ENCODE peak calls at places on chromosome 17, in five cellular contexts. One of them, this sample, is unnamed.

GRCh38 chr17:34133350-34133749 is 121.7 kb upstream of the CCL2 start:
- DNase-seq in B cell: no peak
- DNase-seq in AG04450: no peak
- DNase-seq in A549: no peak
- DNase-seq in fibroblast of the aortic adventitia: no peak
- DNase-seq in this sample: no peak

GRCh38 chr17:51711581-51711980 is 446.9 kb downstream of the CA10 start:
- DNase-seq in fibroblast of the aortic adventitia: no peak
- DNase-seq in AG04450: no peak
- DNase-seq in B cell: no peak
- DNase-seq in A549: no peak
- DNase-seq in this sample: no peak

GRCh38 chr17:29546085-29546484 is 20.8 kb downstream of the ABHD15 start:
- DNase-seq in A549: peak; percentile 67
- DNase-seq in AG04450: no peak
- DNase-seq in B cell: no peak
- DNase-seq in fibroblast of the aortic adventitia: peak; percentile 11
- DNase-seq in this sample: no peak

GRCh38 chr17:4477286-4477791 is 21.3 kb upstream of the SPNS2 start:
- DNase-seq in A549: no peak
- DNase-seq in AG04450: no peak
- DNase-seq in B cell: no peak
- DNase-seq in fibroblast of the aortic adventitia: no peak
- DNase-seq in this sample: no peak

GRCh38 chr17:44007346-44008204 is 3.2 kb downstream of the NAGS start:
- DNase-seq in B cell: no peak
- DNase-seq in AG04450: no peak
- DNase-seq in fibroblast of the aortic adventitia: no peak
- DNase-seq in A549: no peak
- DNase-seq in this sample: no peak

GRCh38 chr17:41329279-41329925 is 13.9 kb upstream of the KRTAP17-1 start:
- DNase-seq in AG04450: no peak
- DNase-seq in A549: peak; percentile 78
- DNase-seq in fibroblast of the aortic adventitia: peak; percentile 43
- DNase-seq in B cell: no peak
- DNase-seq in this sample: no peak

GRCh38 chr17:41392278-41392677 is 5.1 kb downstream of the KRT31 start:
- DNase-seq in fibroblast of the aortic adventitia: peak; percentile 33
- DNase-seq in B cell: no peak
- DNase-seq in A549: no peak
- DNase-seq in AG04450: no peak
- DNase-seq in this sample: no peak

GRCh38 chr17:65385726-65386125 is 175.7 kb downstream of the AXIN2 start:
- DNase-seq in AG04450: no peak
- DNase-seq in B cell: no peak
- DNase-seq in A549: no peak
- DNase-seq in fibroblast of the aortic adventitia: no peak
- DNase-seq in this sample: no peak

GRCh38 chr17:14553847-14554246 is 253.0 kb downstream of the HS3ST3B1 start:
- DNase-seq in B cell: no peak
- DNase-seq in AG04450: no peak
- DNase-seq in fibroblast of the aortic adventitia: no peak
- DNase-seq in A549: peak; percentile 14
- DNase-seq in this sample: no peak

GRCh38 chr17:43554857-43555256 is 8.7 kb upstream of the ETV4 start:
- DNase-seq in A549: no peak
- DNase-seq in fibroblast of the aortic adventitia: no peak
- DNase-seq in B cell: no peak
- DNase-seq in AG04450: no peak
- DNase-seq in this sample: no peak

GRCh38 chr17:67490471-67490870 is 113.4 kb downstream of the PITPNC1 start:
- DNase-seq in fibroblast of the aortic adventitia: no peak
- DNase-seq in B cell: no peak
- DNase-seq in AG04450: no peak
- DNase-seq in A549: no peak
- DNase-seq in this sample: no peak

GRCh38 chr17:82299452-82299851 is 18.0 kb downstream of the CD7 start:
- DNase-seq in A549: no peak
- DNase-seq in fibroblast of the aortic adventitia: no peak
- DNase-seq in B cell: no peak
- DNase-seq in AG04450: no peak
- DNase-seq in this sample: no peak

GRCh38 chr17:53150101-53150698 is 672.5 kb upstream of the KIF2B start:
- DNase-seq in AG04450: no peak
- DNase-seq in fibroblast of the aortic adventitia: no peak
- DNase-seq in B cell: no peak
- DNase-seq in A549: peak; percentile 7
- DNase-seq in this sample: no peak

GRCh38 chr17:3738562-3739295 is 15.0 kb downstream of the HASPIN start:
- DNase-seq in fibroblast of the aortic adventitia: no peak
- DNase-seq in B cell: no peak
- DNase-seq in AG04450: no peak
- DNase-seq in A549: no peak
- DNase-seq in this sample: no peak

GRCh38 chr17:14813649-14814048 is 451.5 kb downstream of the PMP22 start:
- DNase-seq in AG04450: no peak
- DNase-seq in fibroblast of the aortic adventitia: peak; percentile 15
- DNase-seq in B cell: no peak
- DNase-seq in A549: peak; percentile 52
- DNase-seq in this sample: no peak

GRCh38 chr17:35866356-35866950 is 2.2 kb downstream of the HEATR9 start:
- DNase-seq in fibroblast of the aortic adventitia: no peak
- DNase-seq in AG04450: no peak
- DNase-seq in B cell: no peak
- DNase-seq in A549: no peak
- DNase-seq in this sample: no peak

GRCh38 chr17:879546-879945 is 97.4 kb downstream of the MRM3 start:
- DNase-seq in AG04450: no peak
- DNase-seq in B cell: peak; percentile 54
- DNase-seq in A549: peak; percentile 85
- DNase-seq in fibroblast of the aortic adventitia: peak; percentile 93
- DNase-seq in this sample: peak; percentile 81

GRCh38 chr17:36209575-36209974 is 1.3 kb upstream of the CCL4L2 start:
- DNase-seq in fibroblast of the aortic adventitia: no peak
- DNase-seq in AG04450: no peak
- DNase-seq in A549: no peak
- DNase-seq in B cell: no peak
- DNase-seq in this sample: no peak

GRCh38 chr17:164536-165235 is 16.8 kb downstream of the DOC2B start:
- DNase-seq in AG04450: peak; percentile 6
- DNase-seq in A549: peak; percentile 65
- DNase-seq in B cell: no peak
- DNase-seq in fibroblast of the aortic adventitia: peak; percentile 33
- DNase-seq in this sample: peak; percentile 69

GRCh38 chr17:45902892-45903346 is 8.6 kb downstream of the MAPT start:
- DNase-seq in A549: peak; percentile 28
- DNase-seq in AG04450: no peak
- DNase-seq in fibroblast of the aortic adventitia: no peak
- DNase-seq in B cell: no peak
- DNase-seq in this sample: no peak

DNA sequence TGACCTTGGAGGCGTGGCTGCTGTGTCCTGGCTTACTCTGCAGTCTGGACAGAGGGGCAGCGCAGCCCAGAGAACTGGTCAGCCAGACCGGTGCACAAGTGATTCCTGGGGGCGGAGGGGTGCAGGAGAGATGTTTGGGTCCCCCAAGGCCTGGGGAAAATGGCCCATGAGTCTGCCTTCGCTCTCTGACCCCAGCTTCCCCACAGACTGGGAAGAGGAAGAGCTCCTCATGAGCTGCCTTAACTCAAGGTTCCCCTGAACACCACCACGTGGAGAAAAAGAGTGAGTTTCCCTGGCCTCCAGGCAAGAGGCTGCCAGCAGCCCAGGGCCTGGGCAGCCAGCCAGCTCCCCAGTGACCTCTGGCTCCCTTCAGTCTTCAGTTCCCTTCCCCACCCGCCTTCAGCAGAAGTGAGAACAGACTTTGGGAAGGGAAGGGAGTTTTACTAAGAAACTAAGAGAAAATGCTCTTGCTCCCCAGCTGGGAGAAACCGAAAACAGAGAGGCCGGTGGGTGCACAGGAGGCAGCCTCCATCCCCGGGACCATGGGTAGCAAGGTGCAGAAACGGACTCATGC is 2.0 kb upstream of the C17orf99 start:
- DNase-seq in fibroblast of the aortic adventitia: peak; percentile 90
- DNase-seq in A549: peak; percentile 77
- DNase-seq in B cell: no peak
- DNase-seq in AG04450: peak; percentile 56
- DNase-seq in this sample: no peak
- TF ChIP-seq CTCF in fibroblast of the aortic adventitia: no peak
- TF ChIP-seq CTCF in A549: peak; percentile 10
- TF ChIP-seq CTCF in B cell: no peak
- TF ChIP-seq CTCF in AG04450: peak; percentile 6
- TF ChIP-seq CTCF in this sample: no peak

DNA sequence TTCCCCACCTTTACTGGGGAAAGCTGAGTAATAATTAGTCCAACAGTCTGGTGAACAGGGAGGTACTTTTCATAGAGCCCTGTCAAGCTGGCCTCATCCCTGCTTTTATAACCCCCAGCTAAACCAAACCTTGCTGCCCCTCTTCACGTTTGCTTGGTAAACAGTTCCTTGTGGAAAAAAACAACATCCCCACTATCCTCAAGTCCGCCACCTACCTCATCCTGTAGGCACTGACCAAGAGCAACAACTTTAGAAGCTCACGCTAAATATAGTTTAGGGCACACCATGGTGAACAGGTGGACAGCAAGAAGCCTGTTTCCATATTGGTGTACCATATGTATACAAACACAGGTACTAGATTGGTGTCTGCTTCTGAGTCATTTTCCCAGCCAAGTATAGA is 16.5 kb downstream of the NFE2L1 start:
- DNase-seq in fibroblast of the aortic adventitia: no peak
- DNase-seq in B cell: no peak
- DNase-seq in A549: no peak
- DNase-seq in AG04450: no peak
- DNase-seq in this sample: no peak
- TF ChIP-seq CTCF in fibroblast of the aortic adventitia: no peak
- TF ChIP-seq CTCF in B cell: no peak
- TF ChIP-seq CTCF in A549: no peak
- TF ChIP-seq CTCF in AG04450: no peak
- TF ChIP-seq CTCF in this sample: no peak

GRCh38 chr17:50146927-50147640 is 3.4 kb downstream of the PPP1R9B start:
- DNase-seq in AG04450: no peak
- DNase-seq in B cell: peak; percentile 66
- DNase-seq in A549: no peak
- DNase-seq in fibroblast of the aortic adventitia: no peak
- DNase-seq in this sample: peak; percentile 62

GRCh38 chr17:50144845-50145531 is 5.5 kb downstream of the PPP1R9B start:
- DNase-seq in A549: no peak
- DNase-seq in B cell: no peak
- DNase-seq in AG04450: no peak
- DNase-seq in fibroblast of the aortic adventitia: no peak
- DNase-seq in this sample: no peak

GRCh38 chr17:50147841-50148225 is 2.6 kb downstream of the PPP1R9B start:
- DNase-seq in A549: peak; percentile 50
- DNase-seq in B cell: no peak
- DNase-seq in fibroblast of the aortic adventitia: no peak
- DNase-seq in AG04450: no peak
- DNase-seq in this sample: no peak

GRCh38 chr17:50145532-50146229 is 4.8 kb downstream of the PPP1R9B start:
- DNase-seq in B cell: no peak
- DNase-seq in A549: no peak
- DNase-seq in AG04450: no peak
- DNase-seq in fibroblast of the aortic adventitia: no peak
- DNase-seq in this sample: no peak

GRCh38 chr17:50146230-50146926 is 4.1 kb downstream of the PPP1R9B start:
- DNase-seq in AG04450: no peak
- DNase-seq in fibroblast of the aortic adventitia: no peak
- DNase-seq in A549: no peak
- DNase-seq in B cell: no peak
- DNase-seq in this sample: no peak
- TF ChIP-seq CTCF in AG04450: no peak
- TF ChIP-seq CTCF in fibroblast of the aortic adventitia: no peak
- TF ChIP-seq CTCF in A549: no peak
- TF ChIP-seq CTCF in B cell: peak; percentile 43
- TF ChIP-seq CTCF in this sample: no peak

DNA sequence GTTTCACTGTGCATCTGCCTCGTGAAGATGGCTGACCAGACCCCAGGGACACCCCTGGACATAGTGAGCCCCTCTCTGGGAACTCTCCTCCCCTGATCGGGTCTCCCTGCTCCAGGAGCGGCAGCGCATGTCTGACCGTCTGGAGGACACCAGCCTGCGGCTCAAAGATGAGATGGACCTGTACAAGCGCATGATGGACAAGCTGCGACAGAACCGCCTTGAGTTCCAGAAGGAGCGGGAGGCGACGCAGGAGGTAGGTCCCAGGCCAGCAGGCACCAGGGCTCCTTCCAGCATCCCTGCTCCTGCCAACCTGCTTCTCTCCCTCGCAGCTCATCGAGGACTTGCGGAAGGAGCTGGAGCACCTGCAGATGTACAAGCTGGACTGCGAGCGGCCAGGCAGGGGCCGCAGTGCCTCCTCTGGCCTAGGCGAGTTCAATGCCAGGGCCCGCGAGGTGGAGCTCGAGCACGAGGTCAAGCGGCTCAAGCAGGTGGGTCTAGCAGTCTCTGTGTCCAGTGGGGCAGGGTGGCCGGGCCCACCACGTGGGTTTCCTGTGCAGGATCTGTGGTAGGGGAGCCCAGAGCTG is 136.9 kb downstream of the RAB11FIP4 start:
- DNase-seq in A549: no peak
- DNase-seq in AG04450: no peak
- DNase-seq in fibroblast of the aortic adventitia: no peak
- DNase-seq in B cell: no peak
- DNase-seq in this sample: no peak
- TF ChIP-seq CTCF in A549: no peak
- TF ChIP-seq CTCF in AG04450: no peak
- TF ChIP-seq CTCF in fibroblast of the aortic adventitia: no peak
- TF ChIP-seq CTCF in B cell: no peak
- TF ChIP-seq CTCF in this sample: no peak